ENCODE peak calls at places on chromosomes 7 and 10, in seven cellular contexts. B is SK-N-SH, K is hepatocyte, X is NT2/D1, Y is A549, D is transverse colon, T is Karpas-422. U is an unnamed sample.

GRCh38 chr10:23073527-23073926 is 21.9 kb upstream of the MSRB2 start:
- DNase-seq in B (no peak), X (no peak), T (no peak), Y (no peak), D (no peak), K (no peak), U (no peak)

GRCh38 chr10:118668228-118668952 is 72.9 kb upstream of the PRLHR start:
- DNase-seq in X (no peak), T (no peak), B (peak; percentile 35), D (no peak), Y (no peak), K (no peak), U (no peak)

GRCh38 chr7:143205560-143206293 is 16.1 kb upstream of the TAS2R40 start:
- DNase-seq in X (no peak), D (peak; percentile 24), T (peak; percentile 58), Y (no peak), B (no peak), K (no peak), U (no peak)

GRCh38 chr7:45253368-45253767 is 95.8 kb downstream of the RAMP3 start:
- DNase-seq in T (no peak), Y (no peak), X (no peak), D (no peak), B (no peak), K (no peak), U (no peak)

GRCh38 chr10:106560925-106561640 is 603.4 kb downstream of the SORCS1 start:
- DNase-seq in B (no peak), X (no peak), K (no peak), D (no peak), Y (no peak), T (no peak), U (no peak)

GRCh38 chr10:12844796-12845524 is 156.6 kb downstream of the CCDC3 start:
- DNase-seq in B (peak; percentile 11), K (peak; percentile 82), Y (peak; percentile 53), T (no peak), X (no peak), D (no peak), U (no peak)

GRCh38 chr10:43322769-43323168 is 48.7 kb upstream of the FXYD4 start:
- DNase-seq in B (peak; percentile 96), K (peak; percentile 96), X (peak; percentile 77), Y (peak; percentile 83), T (peak; percentile 93), D (peak; percentile 91), U (peak; percentile 86)

GRCh38 chr7:105885386-105886111 is 9.2 kb upstream of the ATXN7L1 start:
- DNase-seq in B (peak; percentile 58), X (no peak), Y (no peak), T (no peak), K (no peak), D (peak; percentile 14), U (no peak)

GRCh38 chr7:28957064-28957821 is 887 bp downstream of the TRIL start:
- DNase-seq in X (no peak), Y (no peak), T (no peak), K (peak; percentile 36), B (peak; percentile 67), D (peak; percentile 30), U (peak; percentile 29)

GRCh38 chr10:24466616-24466949 is 257.1 kb downstream of the ARHGAP21 start:
- DNase-seq in Y (no peak), T (no peak), X (no peak), D (no peak), B (no peak), K (no peak), U (no peak)

GRCh38 chr10:24467094-24467493 is 256.6 kb downstream of the ARHGAP21 start:
- DNase-seq in B (no peak), K (no peak), T (no peak), D (no peak), X (no peak), Y (no peak), U (no peak)

GRCh38 chr10:24465899-24466615 is 257.1 kb downstream of the KIAA1217 start:
- DNase-seq in K (peak; percentile 83), D (peak; percentile 59), Y (peak; percentile 83), X (no peak), B (no peak), T (no peak), U (no peak)

GRCh38 chr10:24463683-24464426 is 254.9 kb downstream of the KIAA1217 start:
- DNase-seq in K (peak; percentile 66), B (no peak), Y (peak; percentile 16), T (no peak), D (peak; percentile 48), X (no peak), U (no peak)

DNA sequence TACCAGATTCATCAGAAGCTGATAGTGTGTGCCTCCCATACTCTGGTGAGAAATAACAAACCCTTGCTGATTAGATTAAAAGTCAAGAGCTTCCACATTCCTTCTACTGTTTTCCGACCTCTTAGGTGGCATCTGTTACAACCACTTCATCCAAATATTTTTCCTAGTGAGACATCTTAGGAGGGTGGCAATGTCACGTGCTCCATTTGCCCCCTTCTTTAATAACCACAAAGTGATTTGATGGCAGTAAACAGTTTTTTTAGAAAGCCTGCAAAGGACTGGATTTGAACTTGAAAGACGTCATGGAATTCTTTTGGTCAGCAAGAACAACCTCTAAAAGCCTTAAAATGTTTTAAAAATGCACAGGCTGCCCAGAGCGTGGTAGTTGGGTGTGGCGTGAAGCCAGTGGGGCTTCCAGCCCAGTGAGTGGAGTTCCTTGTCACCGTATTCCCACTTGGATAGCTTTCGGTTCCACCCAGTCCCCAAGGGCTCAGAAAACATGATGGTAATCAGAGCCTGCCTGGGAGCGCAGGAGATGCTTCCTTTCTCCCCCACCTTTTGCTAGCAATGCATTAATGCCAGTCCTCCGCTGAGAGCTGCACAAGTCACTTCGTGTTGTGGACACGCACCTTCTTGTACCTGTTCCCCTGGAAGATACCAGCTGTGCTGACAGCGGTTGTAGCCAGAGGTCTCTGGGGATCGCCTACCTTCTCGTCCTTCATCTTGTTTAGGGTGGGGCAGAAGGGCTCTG is 256.4 kb downstream of the KIAA1217 start:
- DNase-seq in X (no peak), D (peak; percentile 39), Y (no peak), T (no peak), B (no peak), K (peak; percentile 41), U (no peak)
- H3K4me1 ChIP-seq in X (peaks cover 2% of the 10 kb centered on the region), D (peaks cover 27% of the 10 kb centered on the region), Y (peaks cover 18% of the 10 kb centered on the region), T (no peaks in the 10 kb centered on the region), B (peaks cover 28% of the 10 kb centered on the region), K (peaks cover 28% of the 10 kb centered on the region), U (peaks cover 82% of the 10 kb centered on the region)

DNA sequence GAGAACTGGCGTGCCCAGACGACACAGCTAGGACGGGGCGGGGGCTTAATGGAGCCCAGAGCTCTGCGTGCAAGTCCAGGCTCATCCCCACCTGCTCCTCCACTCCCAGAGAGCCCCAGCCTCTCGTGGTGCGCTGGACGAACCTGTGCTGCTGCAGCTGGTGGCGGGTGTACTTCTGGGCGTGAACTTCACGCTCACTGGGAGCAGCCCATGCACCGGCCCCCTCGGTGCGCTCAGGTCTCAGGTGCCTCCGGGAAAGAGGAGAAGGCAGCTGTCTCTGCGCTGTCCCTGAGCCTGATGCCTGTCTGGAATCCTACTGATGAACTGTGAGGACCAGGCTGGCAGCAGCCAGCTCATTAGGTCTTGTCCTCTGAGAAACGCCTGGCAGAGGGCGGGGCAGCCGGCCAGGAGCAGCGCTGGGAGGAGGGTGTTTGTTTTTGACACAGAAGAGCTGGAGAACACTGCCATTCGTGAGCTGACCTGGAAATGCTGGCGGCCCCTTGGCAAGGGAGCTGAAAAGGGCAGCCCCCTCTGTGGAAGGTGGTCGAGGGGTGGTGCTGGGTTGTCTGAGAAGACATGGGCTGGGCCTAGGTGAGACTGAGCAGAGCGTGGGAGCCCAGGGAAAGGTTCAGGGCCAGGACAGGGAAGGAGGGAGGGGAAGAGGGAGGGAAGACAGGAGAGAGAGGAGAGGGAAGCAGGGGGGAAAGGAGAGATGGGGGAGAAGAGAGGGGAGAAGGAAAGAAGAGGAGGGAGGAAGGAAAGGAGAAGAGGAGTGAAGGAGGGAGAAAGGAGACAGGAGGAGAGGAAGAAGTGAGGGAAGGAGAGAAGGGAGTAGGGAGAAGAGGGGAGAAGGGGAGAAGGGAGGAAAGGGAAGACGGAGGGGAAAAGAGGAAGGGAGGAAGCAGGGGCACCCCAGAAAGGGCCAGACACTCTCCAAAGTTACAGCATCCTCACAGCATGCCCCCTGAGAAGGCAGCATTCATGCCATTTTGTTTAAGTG is 53.5 kb upstream of the TNS3 start:
- DNase-seq in X (no peak), K (peak; percentile 61), T (no peak), Y (peak; percentile 83), B (peak; percentile 66), D (peak; percentile 64), U (no peak)
- H3K4me1 ChIP-seq in X (peaks cover 21% of the 10 kb centered on the region), K (peaks cover 37% of the 10 kb centered on the region), T (peaks cover 10% of the 10 kb centered on the region), Y (peaks cover 65% of the 10 kb centered on the region), B (peaks cover 23% of the 10 kb centered on the region), D (peaks cover 26% of the 10 kb centered on the region), U (peaks cover 21% of the 10 kb centered on the region)

GRCh38 chr7:138975343-138976104 is 5.7 kb downstream of the KIAA1549 start:
- DNase-seq in Y (no peak), T (no peak), B (peak; percentile 73), D (no peak), K (no peak), X (no peak), U (no peak)

GRCh38 chr7:138970979-138971378 is 10.2 kb downstream of the KIAA1549 start:
- DNase-seq in Y (no peak), D (no peak), K (no peak), B (no peak), X (no peak), T (no peak), U (no peak)

GRCh38 chr7:138974103-138974502 is 7.1 kb downstream of the KIAA1549 start:
- DNase-seq in Y (no peak), X (no peak), T (no peak), D (no peak), K (no peak), B (no peak), U (no peak)

GRCh38 chr7:138978541-138979184 is 2.5 kb downstream of the KIAA1549 start:
- DNase-seq in D (no peak), K (no peak), Y (no peak), T (no peak), B (peak; percentile 12), X (no peak), U (no peak)

DNA sequence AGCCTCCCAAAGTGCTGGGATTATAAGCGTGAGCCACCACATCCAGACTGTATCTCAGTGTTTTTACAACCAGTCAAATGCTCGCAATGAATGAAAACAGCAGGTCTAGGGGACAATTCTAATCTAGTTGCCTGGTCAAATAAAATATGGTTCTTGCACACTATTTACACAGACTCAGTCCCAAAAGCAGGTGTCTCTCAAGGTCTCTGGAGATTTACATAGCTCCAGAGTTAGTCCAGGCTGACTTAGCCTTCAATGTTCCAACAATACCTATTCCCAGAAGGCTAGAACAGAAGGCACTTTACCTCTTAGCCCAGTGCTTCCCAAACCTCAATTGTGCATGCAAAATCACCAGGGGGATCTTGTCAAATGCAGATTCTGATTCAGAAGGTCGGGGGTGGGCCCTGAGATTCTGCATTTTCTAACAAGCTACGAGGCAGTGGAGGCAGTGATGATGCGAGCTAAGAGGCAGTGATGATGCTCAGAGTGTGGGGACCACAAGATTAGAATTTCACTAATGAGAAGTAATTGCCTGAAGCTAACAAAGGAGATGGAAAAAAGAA is 6.4 kb downstream of the KIAA1549 start:
- DNase-seq in K (no peak), B (no peak), Y (no peak), D (no peak), X (peak; percentile 80), T (no peak), U (no peak)
- H3K4me1 ChIP-seq in K (peaks cover 17% of the 10 kb centered on the region), B (peaks cover 35% of the 10 kb centered on the region), Y (peaks cover 15% of the 10 kb centered on the region), D (no peaks in the 10 kb centered on the region), X (peaks cover 2% of the 10 kb centered on the region), T (no peaks in the 10 kb centered on the region), U (peaks cover 8% of the 10 kb centered on the region)

DNA sequence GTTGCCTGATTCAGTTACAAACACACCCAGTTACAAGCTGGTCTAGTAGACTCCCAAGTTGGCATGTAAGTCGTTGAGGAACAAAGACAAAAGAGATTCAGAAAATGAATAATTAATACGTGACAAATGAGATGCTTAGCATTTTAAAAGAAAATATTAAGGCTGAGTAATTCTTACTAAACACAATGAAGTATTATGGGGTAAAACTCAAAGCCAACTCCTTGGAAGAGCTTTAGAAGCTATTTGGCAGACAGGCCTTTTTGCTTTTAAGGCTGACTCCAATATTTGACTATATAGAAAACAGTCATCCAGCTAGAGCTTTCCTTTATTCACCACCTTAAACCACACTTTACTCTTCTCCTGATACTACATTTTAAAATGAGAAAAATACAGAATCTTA is 5.4 kb downstream of the TRDMT1 start:
- DNase-seq in T (no peak), X (no peak), K (no peak), D (no peak), Y (no peak), B (no peak), U (no peak)
- H3K4me1 ChIP-seq in T (peaks cover 12% of the 10 kb centered on the region), X (no peaks in the 10 kb centered on the region), K (peaks cover 12% of the 10 kb centered on the region), D (peaks cover 5% of the 10 kb centered on the region), Y (peaks cover 10% of the 10 kb centered on the region), B (peaks cover 16% of the 10 kb centered on the region), U (peaks cover 22% of the 10 kb centered on the region)